ENCODE peak calls at places on chromosomes 12 and 14, in ten cellular contexts. H is choroid plexus epithelial cell; Y is GM03348; N is GM13976; X is RPMI8226; A is upper lobe of right lung; O is adipocyte; R is activated CD4-positive, alpha-beta T cell treated with anti-CD3 and anti-CD28 coated beads, Interleukin-2, amount 50 U/mL, for 1 hour; U is heart left ventricle; T is substantia nigra. C is an unnamed sample.
A peak's percentile ranks its signal among the peaks of the same experiment; 100 is the strongest.

GRCh38 chr12:92487138-92487485 is 215.7 kb upstream of the PLEKHG7 start:
- DNase-seq in H (no peak), Y (no peak), N (no peak), X (no peak), A (no peak), O (no peak), R (no peak), U (no peak), T (no peak), C (no peak)

GRCh38 chr12:26032719-26033241 is 74.3 kb downstream of the RASSF8 start:
- DNase-seq in H (peak; percentile 81), Y (peak; percentile 24), N (no peak), X (no peak), A (no peak), O (peak; percentile 51), R (no peak), U (no peak), T (no peak), C (no peak)

GRCh38 chr12:30614031-30614430 is 81.6 kb downstream of the IPO8 start:
- DNase-seq in H (no peak), Y (no peak), N (no peak), X (peak; percentile 12), A (no peak), O (no peak), R (no peak), U (no peak), T (no peak), C (no peak)

GRCh38 chr14:30194769-30195168 is 267.1 kb upstream of the PRKD1 start:
- DNase-seq in H (peak; percentile 91), Y (peak; percentile 72), N (no peak), X (no peak), A (no peak), O (peak; percentile 76), R (no peak), U (no peak), T (no peak), C (no peak)

GRCh38 chr12:4355843-4356327 is 23.6 kb downstream of the FGF23 start:
- DNase-seq in H (peak; percentile 40), Y (no peak), N (peak; percentile 48), X (peak; percentile 48), A (no peak), O (peak; percentile 4), R (peak; percentile 29), U (no peak), T (no peak), C (no peak)

GRCh38 chr14:75982724-75983358 is 1.0 kb upstream of the TGFB3 start:
- DNase-seq in H (peak; percentile 84), Y (peak; percentile 82), N (no peak), X (peak; percentile 83), A (peak; percentile 79), O (peak; percentile 79), R (no peak), U (peak; percentile 84), T (peak; percentile 81), C (no peak)

GRCh38 chr14:28875937-28876910 is 109.6 kb downstream of the FOXG1 start:
- DNase-seq in H (no peak), Y (no peak), N (no peak), X (no peak), A (no peak), O (no peak), R (no peak), U (no peak), T (no peak), C (no peak)

GRCh38 chr12:93453633-93454032 is 11.9 kb upstream of the UBE2N start:
- DNase-seq in H (peak; percentile 35), Y (peak; percentile 48), N (no peak), X (no peak), A (no peak), O (peak; percentile 32), R (no peak), U (no peak), T (no peak), C (no peak)

GRCh38 chr12:41409628-41410027 is 221.5 kb downstream of the PDZRN4 start:
- DNase-seq in H (no peak), Y (no peak), N (no peak), X (no peak), A (no peak), O (no peak), R (no peak), U (no peak), T (no peak), C (no peak)

GRCh38 chr12:124738636-124739467 is 124.8 kb downstream of the SCARB1 start:
- DNase-seq in H (peak; percentile 91), Y (no peak), N (no peak), X (no peak), A (no peak), O (no peak), R (no peak), U (no peak), T (no peak), C (no peak)

GRCh38 chr14:89509891-89510290 is 92.9 kb upstream of the FOXN3 start:
- DNase-seq in H (peak; percentile 59), Y (peak; percentile 20), N (no peak), X (no peak), A (no peak), O (no peak), R (no peak), U (no peak), T (no peak), C (no peak)

GRCh38 chr14:73759183-73759713 is 45.1 kb upstream of the PNMA1 start:
- DNase-seq in H (peak; percentile 69), Y (peak; percentile 87), N (peak; percentile 66), X (peak; percentile 62), A (peak; percentile 85), O (peak; percentile 79), R (peak; percentile 55), U (peak; percentile 88), T (peak; percentile 54), C (no peak)

GRCh38 chr12:113900711-113901110 is 65.4 kb downstream of the RBM19 start:
- DNase-seq in H (no peak), Y (no peak), N (no peak), X (no peak), A (no peak), O (peak; percentile 41), R (no peak), U (no peak), T (no peak), C (no peak)

GRCh38 chr12:80659512-80660094 is 47.8 kb upstream of the MYF6 start:
- DNase-seq in H (no peak), Y (no peak), N (no peak), X (no peak), A (no peak), O (no peak), R (no peak), U (no peak), T (no peak), C (no peak)

GRCh38 chr12:64737539-64737938 is 21.7 kb downstream of the GNS start:
- DNase-seq in H (no peak), Y (no peak), N (no peak), X (peak; percentile 70), A (no peak), O (no peak), R (peak; percentile 17), U (no peak), T (no peak), C (no peak)

GRCh38 chr14:77301103-77301502 is 19.6 kb downstream of the POMT2 start:
- DNase-seq in H (peak; percentile 95), Y (peak; percentile 78), N (peak; percentile 72), X (peak; percentile 36), A (no peak), O (peak; percentile 74), R (peak; percentile 43), U (peak; percentile 58), T (peak; percentile 88), C (no peak)

GRCh38 chr12:124370384-124370783 is 75.5 kb downstream of the RFLNA start:
- DNase-seq in H (no peak), Y (no peak), N (no peak), X (no peak), A (no peak), O (no peak), R (no peak), U (no peak), T (no peak), C (no peak)

GRCh38 chr12:132489078-132489601 is 811 bp upstream of the FBRSL1 start:
- DNase-seq in H (peak; percentile 14), Y (no peak), N (peak; percentile 66), X (peak; percentile 15), A (peak; percentile 82), O (peak; percentile 35), R (peak; percentile 45), U (peak; percentile 56), T (no peak), C (peak; percentile 58)

GRCh38 chr14:31297701-31298344 is 90.2 kb upstream of the HECTD1 start:
- DNase-seq in H (peak; percentile 46), Y (peak; percentile 21), N (no peak), X (no peak), A (no peak), O (no peak), R (no peak), U (no peak), T (no peak), C (no peak)

GRCh38 chr14:76904740-76905569 is 78.7 kb downstream of the LRRC74A start:
- DNase-seq in H (peak; percentile 97), Y (peak; percentile 72), N (peak; percentile 76), X (peak; percentile 93), A (peak; percentile 87), O (peak; percentile 90), R (peak; percentile 71), U (no peak), T (peak; percentile 48), C (no peak)

GRCh38 chr12:70508178-70508577 is 129.1 kb downstream of the PTPRB start:
- DNase-seq in H (peak; percentile 4), Y (no peak), N (no peak), X (no peak), A (no peak), O (no peak), R (no peak), U (no peak), T (no peak), C (no peak)

GRCh38 chr14:30990766-30991165 is 34.7 kb upstream of the AP4S1 start:
- DNase-seq in H (peak; percentile 26), Y (peak; percentile 17), N (no peak), X (no peak), A (no peak), O (no peak), R (no peak), U (no peak), T (no peak), C (no peak)

GRCh38 chr12:93245543-93245942 is 132.2 kb upstream of the NUDT4 start:
- DNase-seq in H (no peak), Y (no peak), N (peak; percentile 62), X (no peak), A (no peak), O (no peak), R (no peak), U (no peak), T (no peak), C (no peak)

GRCh38 chr12:73181244-73181643 is 909.1 kb downstream of the TRHDE start:
- DNase-seq in H (no peak), Y (no peak), N (no peak), X (peak; percentile 81), A (no peak), O (no peak), R (no peak), U (no peak), T (no peak), C (no peak)

GRCh38 chr12:77065361-77066204 is at the start of gene E2F7:
- DNase-seq in H (peak; percentile 85), Y (peak; percentile 99), N (peak; percentile 96), X (peak; percentile 95), A (peak; percentile 92), O (peak; percentile 92), R (peak; percentile 74), U (peak; percentile 88), T (peak; percentile 77), C (peak; percentile 47)

GRCh38 chr14:34629657-34630529 is at the start of gene SNX6:
- DNase-seq in H (peak; percentile 79), Y (peak; percentile 99), N (peak; percentile 100), X (peak; percentile 79), A (peak; percentile 92), O (peak; percentile 93), R (peak; percentile 82), U (peak; percentile 88), T (peak; percentile 84), C (peak; percentile 50)

GRCh38 chr14:52313493-52313881 is 625 bp upstream of the PTGER2 start:
- DNase-seq in H (no peak), Y (no peak), N (no peak), X (no peak), A (no peak), O (no peak), R (no peak), U (no peak), T (no peak), C (no peak)

GRCh38 chr14:86934196-86934595 is 1058.8 kb downstream of the GALC start:
- DNase-seq in H (no peak), Y (no peak), N (no peak), X (no peak), A (no peak), O (no peak), R (no peak), U (no peak), T (no peak), C (no peak)

C was measured in central memory CD8-positive, alpha-beta T cell.